ENCODE peak calls at places on chromosomes 6 and 20, in four cellular contexts. X is lower leg skin, O is fibroblast of mammary gland, C is breast epithelium. V is an unnamed sample.

GRCh38 chr20:1119128-1119505 is 715 bp downstream of the PSMF1 start:
- DNase-seq in X (no peak), O (no peak), C (no peak), V (no peak)

GRCh38 chr6:12233693-12234551 is 56.2 kb upstream of the EDN1 start:
- DNase-seq in X (no peak), O (peak), C (no peak), V (peak)

GRCh38 chr20:20593447-20594170 is 118.8 kb downstream of the RALGAPA2 start:
- DNase-seq in X (no peak), O (peak), C (no peak), V (peak)

GRCh38 chr6:128710305-128710704 is 172.6 kb upstream of the LAMA2 start:
- DNase-seq in X (no peak), O (peak), C (no peak), V (no peak)

GRCh38 chr20:1331101-1331500 is 2.2 kb upstream of the SDCBP2 start:
- DNase-seq in X (peak), O (no peak), C (no peak), V (no peak)

GRCh38 chr6:144379356-144379755 is 94.2 kb downstream of the UTRN start:
- DNase-seq in X (no peak), O (peak), C (no peak), V (peak)

GRCh38 chr6:30411515-30412207 is 66.7 kb downstream of the RPP21 start:
- DNase-seq in X (no peak), O (peak), C (no peak), V (no peak)

GRCh38 chr6:110890288-110890687 is 15.7 kb downstream of the AMD1 start:
- DNase-seq in X (no peak), O (no peak), C (no peak), V (no peak)

GRCh38 chr6:143634486-143634885 is 43.3 kb upstream of the PHACTR2 start:
- DNase-seq in X (no peak), O (peak), C (no peak), V (no peak)

GRCh38 chr6:34465551-34466241 is at the start of gene PACSIN1:
- DNase-seq in X (no peak), O (no peak), C (no peak), V (peak)

GRCh38 chr6:21599074-21599639 is 5.6 kb downstream of the SOX4 start:
- DNase-seq in X (no peak), O (no peak), C (no peak), V (no peak)

GRCh38 chr6:23696946-23697345 is 429.1 kb upstream of the NRSN1 start:
- DNase-seq in X (no peak), O (peak), C (no peak), V (no peak)

GRCh38 chr6:151914475-151914874 is 107.0 kb downstream of the ESR1 start:
- DNase-seq in X (no peak), O (peak), C (no peak), V (no peak)

GRCh38 chr6:24358219-24358821 is 461 bp upstream of the DCDC2 start:
- DNase-seq in X (no peak), O (no peak), C (no peak), V (no peak)

GRCh38 chr20:57000441-57000968 is 265.9 kb downstream of the BMP7 start:
- DNase-seq in X (no peak), O (no peak), C (no peak), V (no peak)

GRCh38 chr20:1830240-1830639 is 65.0 kb upstream of the SIRPA start:
- DNase-seq in X (no peak), O (peak), C (no peak), V (no peak)

GRCh38 chr20:36836591-36837329 is 39.2 kb upstream of the TLDC2 start:
- DNase-seq in X (no peak), O (peak), C (no peak), V (peak)

GRCh38 chr20:34971873-34972235 is 16.2 kb downstream of the MYH7B start:
- DNase-seq in X (no peak), O (no peak), C (peak), V (no peak)

GRCh38 chr6:126017668-126018067 is 31.3 kb downstream of the TRMT11 start:
- DNase-seq in X (no peak), O (no peak), C (no peak), V (no peak)

GRCh38 chr6:45438156-45438555 is 60.4 kb upstream of the SUPT3H start:
- DNase-seq in X (no peak), O (peak), C (no peak), V (no peak)

GRCh38 chr6:114445846-114446245 is 103.0 kb upstream of the HS3ST5 start:
- DNase-seq in X (no peak), O (no peak), C (no peak), V (no peak)

GRCh38 chr6:28693751-28694443 is 168.2 kb downstream of the GPX5 start:
- DNase-seq in X (no peak), O (no peak), C (no peak), V (no peak)

GRCh38 chr20:39888310-39888709 is 800.7 kb downstream of the MAFB start:
- DNase-seq in X (no peak), O (no peak), C (no peak), V (no peak)

GRCh38 chr6:15491255-15491985 is 171.4 kb downstream of the DTNBP1 start:
- DNase-seq in X (peak), O (peak), C (no peak), V (peak)

GRCh38 chr6:94478178-94479140 is 1059.1 kb upstream of the EPHA7 start:
- DNase-seq in X (no peak), O (no peak), C (no peak), V (no peak)

GRCh38 chr20:49160057-49160929 is 27.8 kb downstream of the STAU1 start:
- DNase-seq in X (no peak), O (no peak), C (no peak), V (no peak)

GRCh38 chr6:34247481-34248197 is 1.2 kb downstream of the SMIM29 start:
- DNase-seq in X (no peak), O (no peak), C (no peak), V (peak)

GRCh38 chr6:113281014-113281810 is 575.9 kb upstream of the MARCKS start:
- DNase-seq in X (no peak), O (no peak), C (no peak), V (no peak)

GRCh38 chr6:151067684-151068596 is 171.8 kb upstream of the AKAP12 start:
- DNase-seq in X (no peak), O (peak), C (peak), V (no peak)

GRCh38 chr6:35273822-35274559 is 14.5 kb downstream of the ZNF76 start:
- DNase-seq in X (no peak), O (peak), C (no peak), V (no peak)

GRCh38 chr6:27311806-27312145 is 297 bp downstream of the POM121L2 start:
- DNase-seq in X (no peak), O (no peak), C (no peak), V (no peak)

DNA sequence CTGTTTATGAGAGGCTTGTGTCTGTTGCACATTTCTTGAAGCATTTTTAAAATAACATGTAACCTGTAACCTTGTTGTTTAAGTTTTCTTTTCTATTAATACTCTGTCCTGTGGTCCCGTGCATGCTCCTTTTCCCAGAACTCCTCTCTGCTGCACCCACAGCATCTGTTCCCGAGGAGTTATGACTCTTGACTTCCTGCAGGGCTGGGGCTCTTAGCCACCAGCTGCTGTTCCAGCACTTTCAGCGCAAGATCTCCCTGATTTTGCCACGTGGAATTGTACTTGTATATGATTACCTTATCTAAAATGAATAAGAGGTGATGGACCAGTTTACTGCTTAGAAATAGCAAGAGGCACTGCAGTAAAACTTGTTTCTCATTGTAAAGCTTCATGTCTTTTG is 150.6 kb downstream of the QKI start:
- DNase-seq in X (no peak), O (no peak), C (no peak), V (no peak)
- TF ChIP-seq CTCF in X (no peak), O (no peak), C (no peak), V (no peak)

GRCh38 chr6:43007126-43007525 is 6.6 kb downstream of the MEA1 start:
- DNase-seq in X (no peak), O (no peak), C (no peak), V (no peak)
- TF ChIP-seq CTCF in X (no peak), O (no peak), C (no peak), V (no peak)

GRCh38 chr20:50427740-50428462 is 82.3 kb upstream of the PTPN1 start:
- DNase-seq in X (peak), O (peak), C (no peak), V (no peak)
- TF ChIP-seq CTCF in X (no peak), O (no peak), C (no peak), V (no peak)

GRCh38 chr6:46490425-46491200 is 636 bp downstream of the RCAN2 start:
- DNase-seq in X (peak), O (no peak), C (no peak), V (peak)
- TF ChIP-seq CTCF in X (no peak), O (peak), C (no peak), V (no peak)

DNA sequence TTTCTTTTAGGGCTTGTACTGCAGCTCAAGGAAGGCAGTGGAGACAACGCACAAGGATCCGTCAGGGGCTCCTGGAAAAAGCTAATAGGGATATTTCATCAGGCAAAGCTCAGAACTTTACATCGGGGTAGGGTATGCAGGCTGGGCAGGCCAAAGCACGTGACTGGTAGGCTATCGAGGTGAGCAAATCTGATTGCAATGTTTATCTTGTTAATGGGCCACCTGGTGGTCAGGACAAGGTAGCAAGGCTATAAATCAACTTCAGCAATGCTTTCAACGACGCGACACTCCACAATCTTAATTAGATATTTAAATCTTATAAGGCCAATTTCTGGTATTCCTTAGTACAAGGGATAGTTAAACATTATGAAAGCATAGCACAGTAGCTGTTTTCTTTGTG is 1302.8 kb upstream of the EYS start:
- DNase-seq in X (no peak), O (no peak), C (no peak), V (no peak)
- TF ChIP-seq CTCF in X (no peak), O (no peak), C (no peak), V (no peak)